ENCODE peak calls at places on chromosome 4, in seven cellular contexts. V is endodermal cell, B is mammary epithelial cell, K is mesenchymal stem cell, D is DMS153, X is H9, A is nucleus accumbens. G is an unnamed sample.
A peak's percentile ranks its signal among the peaks of the same experiment; 100 is the strongest.

GRCh38 chr4:147994076-147994475 is 262.2 kb downstream of the ARHGAP10 start:
- DNase-seq in D (no peak), K (no peak), A (no peak), V (no peak), B (no peak), X (no peak), G (no peak)

GRCh38 chr4:83589283-83589682 is 53.4 kb downstream of the GPAT3 start:
- DNase-seq in D (no peak), A (no peak), K (no peak), V (peak; percentile 66), X (no peak), B (no peak), G (no peak)

GRCh38 chr4:95590615-95591014 is 41.8 kb upstream of the UNC5C start:
- DNase-seq in X (no peak), V (no peak), B (no peak), D (no peak), K (no peak), A (no peak), G (no peak)

GRCh38 chr4:57039345-57039744 is 60.6 kb downstream of the POLR2B start:
- DNase-seq in B (peak; percentile 60), V (no peak), A (no peak), D (no peak), K (peak; percentile 58), X (no peak), G (no peak)

GRCh38 chr4:134905061-134905460 is 703.5 kb upstream of the PABPC4L start:
- DNase-seq in B (no peak), X (no peak), V (no peak), A (no peak), D (no peak), K (no peak), G (no peak)

GRCh38 chr4:150229538-150229937 is 151.3 kb downstream of the DCLK2 start:
- DNase-seq in X (no peak), V (no peak), D (no peak), K (peak; percentile 74), B (peak; percentile 46), A (no peak), G (no peak)

GRCh38 chr4:186798951-186799659 is 75.4 kb upstream of the FAT1 start:
- DNase-seq in X (no peak), V (no peak), D (no peak), B (no peak), A (no peak), K (peak; percentile 8), G (no peak)

GRCh38 chr4:100348472-100348871 is 158.2 kb upstream of the DDIT4L start:
- DNase-seq in X (no peak), B (peak; percentile 91), A (no peak), K (peak; percentile 67), V (no peak), D (no peak), G (no peak)

GRCh38 chr4:98963538-98964433 is 31.7 kb upstream of the METAP1 start:
- DNase-seq in B (peak; percentile 88), V (no peak), D (no peak), X (no peak), K (no peak), A (no peak), G (no peak)

GRCh38 chr4:183284965-183285364 is 35.1 kb downstream of the CLDN22 start:
- DNase-seq in K (peak; percentile 71), A (no peak), V (no peak), X (no peak), D (no peak), B (no peak), G (no peak)

GRCh38 chr4:149604827-149605226 is 210.8 kb downstream of the IQCM start:
- DNase-seq in K (no peak), V (no peak), D (no peak), X (no peak), B (no peak), A (no peak), G (no peak)

GRCh38 chr4:84750260-84750955 is 167.5 kb downstream of the CDS1 start:
- DNase-seq in V (no peak), B (peak; percentile 17), D (no peak), K (peak; percentile 62), X (no peak), A (no peak), G (no peak)

GRCh38 chr4:10011277-10011676 is 10.0 kb downstream of the SLC2A9 start:
- DNase-seq in X (no peak), D (no peak), V (no peak), B (no peak), A (no peak), K (no peak), G (no peak)

GRCh38 chr4:143883529-143883928 is 21.8 kb downstream of the GYPE start:
- DNase-seq in D (no peak), V (no peak), K (no peak), X (no peak), A (no peak), B (no peak), G (no peak)

GRCh38 chr4:185344743-185345538 is 50.8 kb downstream of the LRP2BP start:
- DNase-seq in A (no peak), X (no peak), B (no peak), K (peak; percentile 25), V (no peak), D (no peak), G (no peak)

GRCh38 chr4:38292529-38292928 is 332.3 kb downstream of the PTTG2 start:
- DNase-seq in V (no peak), B (no peak), K (no peak), A (no peak), D (no peak), X (no peak), G (no peak)

GRCh38 chr4:139633195-139633594 is 32.4 kb upstream of the MGST2 start:
- DNase-seq in A (no peak), K (no peak), B (no peak), X (no peak), V (no peak), D (no peak), G (no peak)

GRCh38 chr4:8594097-8595038 is 1.8 kb downstream of the CPZ start:
- DNase-seq in K (peak; percentile 77), D (peak; percentile 1), A (no peak), V (peak; percentile 89), B (peak; percentile 49), X (peak; percentile 74), G (peak; percentile 33)

GRCh38 chr4:15341733-15342300 is 86.0 kb upstream of the C1QTNF7 start:
- DNase-seq in A (no peak), K (no peak), X (no peak), B (no peak), D (no peak), V (no peak), G (no peak)

GRCh38 chr4:175087156-175087555 is 169.0 kb downstream of the ADAM29 start:
- DNase-seq in D (no peak), K (no peak), V (no peak), B (no peak), A (no peak), X (no peak), G (no peak)

GRCh38 chr4:147824316-147824715 is 92.4 kb downstream of the ARHGAP10 start:
- DNase-seq in B (no peak), V (no peak), A (no peak), X (no peak), K (no peak), D (no peak), G (no peak)

GRCh38 chr4:38710053-38710452 is 46.1 kb downstream of the KLF3 start:
- DNase-seq in B (no peak), D (no peak), K (no peak), X (no peak), V (no peak), A (no peak), G (no peak)

G was measured in NCI-H2029 treated with DMSO at 0.1 percent for 48 hours.